ENCODE peak calls at places on chromosomes 6 and 20, in four cellular contexts. W is epithelial cell of esophagus; I is activated CD4-positive, CD25-positive, alpha-beta regulatory T cell treated with anti-CD3 and anti-CD28 coated beads, Interleukin-2, amount 50 U/mL, for 16 hours; Z is OCI-LY7. L is an unnamed sample.

GRCh38 chr20:44039741-44040140 is 125.1 kb downstream of the TOX2 start:
- DNase-seq in W (no peak), I (no peak), Z (no peak), L (no peak)

GRCh38 chr6:168527451-168528210 is 86.6 kb downstream of the SMOC2 start:
- DNase-seq in W (no peak), I (no peak), Z (no peak), L (no peak)

GRCh38 chr6:118780728-118781127 is 113.2 kb upstream of the ASF1A start:
- DNase-seq in W (peak; percentile 62), I (no peak), Z (no peak), L (no peak)

GRCh38 chr20:49682278-49682677 is 31.4 kb downstream of the B4GALT5 start:
- DNase-seq in W (no peak), I (no peak), Z (no peak), L (no peak)

GRCh38 chr20:64047968-64048401 is 1.5 kb downstream of the SOX18 start:
- DNase-seq in W (no peak), I (no peak), Z (no peak), L (no peak)

GRCh38 chr6:75128881-75129570 is 76.8 kb downstream of the COL12A1 start:
- DNase-seq in W (no peak), I (no peak), Z (no peak), L (no peak)

GRCh38 chr20:59145926-59146800 is 17.5 kb upstream of the ZNF831 start:
- DNase-seq in W (no peak), I (peak; percentile 53), Z (no peak), L (no peak)

GRCh38 chr6:88671624-88672023 is 291.8 kb downstream of the RNGTT start:
- DNase-seq in W (no peak), I (no peak), Z (no peak), L (no peak)

GRCh38 chr6:47083586-47084047 is 41.5 kb upstream of the ADGRF1 start:
- DNase-seq in W (peak; percentile 69), I (no peak), Z (no peak), L (peak; percentile 25)

GRCh38 chr6:34416877-34417371 is 8.9 kb downstream of the RPS10 start:
- DNase-seq in W (no peak), I (no peak), Z (no peak), L (no peak)

GRCh38 chr6:168033791-168034190 is 36.3 kb downstream of the KIF25 start:
- DNase-seq in W (no peak), I (no peak), Z (no peak), L (no peak)

GRCh38 chr20:36728986-36729385 is 16.9 kb downstream of the NDRG3 start:
- DNase-seq in W (peak; percentile 71), I (no peak), Z (peak; percentile 25), L (peak; percentile 57)

GRCh38 chr20:46698788-46699187 is 9.5 kb upstream of the TP53RK start:
- DNase-seq in W (no peak), I (no peak), Z (no peak), L (no peak)

GRCh38 chr6:39885691-39886090 is 48.6 kb downstream of the MOCS1 start:
- DNase-seq in W (no peak), I (no peak), Z (no peak), L (no peak)

GRCh38 chr6:167211870-167212715 is 54.3 kb upstream of the GPR31 start:
- DNase-seq in W (no peak), I (no peak), Z (no peak), L (no peak)

GRCh38 chr6:169008641-169009040 is 245.0 kb downstream of the THBS2 start:
- DNase-seq in W (no peak), I (no peak), Z (no peak), L (no peak)

GRCh38 chr6:34053721-34054120 is 92.2 kb downstream of the GRM4 start:
- DNase-seq in W (peak; percentile 60), I (no peak), Z (peak; percentile 62), L (no peak)

GRCh38 chr20:881051-881820 is 34.9 kb downstream of the ANGPT4 start:
- DNase-seq in W (peak; percentile 88), I (no peak), Z (no peak), L (peak; percentile 33)

L was measured in KBM-7.